ENCODE peak calls at places on chromosomes 2 and 18, in ten cellular contexts. One of them, this sample, is unnamed.

GRCh38 chr2:177543007-177543760 is 150.6 kb downstream of the AGPS start:
- DNase-seq in GM12864: no peak
- DNase-seq in foreskin fibroblast: peak; percentile 26
- DNase-seq in Calu3: no peak
- DNase-seq in fibroblast of lung: peak; percentile 49
- DNase-seq in BE2C: no peak
- DNase-seq in K562: no peak
- DNase-seq in GM06990: no peak
- DNase-seq in ovary: peak; percentile 33
- DNase-seq in coronary artery: no peak
- DNase-seq in this sample: no peak

GRCh38 chr18:26386002-26386401 is 159.8 kb downstream of the TAF4B start:
- DNase-seq in GM12864: no peak
- DNase-seq in foreskin fibroblast: peak; percentile 82
- DNase-seq in Calu3: peak; percentile 56
- DNase-seq in fibroblast of lung: peak; percentile 91
- DNase-seq in BE2C: peak; percentile 16
- DNase-seq in K562: no peak
- DNase-seq in GM06990: no peak
- DNase-seq in ovary: no peak
- DNase-seq in coronary artery: no peak
- DNase-seq in this sample: no peak

GRCh38 chr2:236169151-236169721 is 1.1 kb upstream of the GBX2 start:
- DNase-seq in GM12864: no peak
- DNase-seq in foreskin fibroblast: no peak
- DNase-seq in Calu3: no peak
- DNase-seq in fibroblast of lung: no peak
- DNase-seq in BE2C: no peak
- DNase-seq in K562: no peak
- DNase-seq in GM06990: no peak
- DNase-seq in ovary: no peak
- DNase-seq in coronary artery: no peak
- DNase-seq in this sample: no peak

GRCh38 chr2:239269173-239269865 is 131.5 kb downstream of the HDAC4 start:
- DNase-seq in GM12864: no peak
- DNase-seq in foreskin fibroblast: no peak
- DNase-seq in Calu3: no peak
- DNase-seq in fibroblast of lung: no peak
- DNase-seq in BE2C: no peak
- DNase-seq in K562: no peak
- DNase-seq in GM06990: peak; percentile 3
- DNase-seq in ovary: no peak
- DNase-seq in coronary artery: no peak
- DNase-seq in this sample: no peak

GRCh38 chr2:238423561-238424312 is 3.0 kb upstream of the ASB1 start:
- DNase-seq in GM12864: no peak
- DNase-seq in foreskin fibroblast: peak; percentile 39
- DNase-seq in Calu3: no peak
- DNase-seq in fibroblast of lung: no peak
- DNase-seq in BE2C: no peak
- DNase-seq in K562: no peak
- DNase-seq in GM06990: no peak
- DNase-seq in ovary: no peak
- DNase-seq in coronary artery: no peak
- DNase-seq in this sample: no peak

GRCh38 chr2:38076250-38076709 is 329 bp upstream of the CYP1B1 start:
- DNase-seq in GM12864: no peak
- DNase-seq in foreskin fibroblast: peak; percentile 71
- DNase-seq in Calu3: peak; percentile 83
- DNase-seq in fibroblast of lung: peak; percentile 89
- DNase-seq in BE2C: peak; percentile 76
- DNase-seq in K562: no peak
- DNase-seq in GM06990: peak; percentile 82
- DNase-seq in ovary: peak; percentile 79
- DNase-seq in coronary artery: peak; percentile 83
- DNase-seq in this sample: peak; percentile 74

GRCh38 chr2:106163948-106164580 is 30.0 kb downstream of the UXS1 start:
- DNase-seq in GM12864: no peak
- DNase-seq in foreskin fibroblast: no peak
- DNase-seq in Calu3: peak; percentile 3
- DNase-seq in fibroblast of lung: no peak
- DNase-seq in BE2C: no peak
- DNase-seq in K562: no peak
- DNase-seq in GM06990: no peak
- DNase-seq in ovary: no peak
- DNase-seq in coronary artery: no peak
- DNase-seq in this sample: no peak

GRCh38 chr2:199460101-199460671 is 2.4 kb upstream of the SATB2 start:
- DNase-seq in GM12864: no peak
- DNase-seq in foreskin fibroblast: no peak
- DNase-seq in Calu3: no peak
- DNase-seq in fibroblast of lung: peak; percentile 67
- DNase-seq in BE2C: no peak
- DNase-seq in K562: no peak
- DNase-seq in GM06990: no peak
- DNase-seq in ovary: no peak
- DNase-seq in coronary artery: no peak
- DNase-seq in this sample: no peak

GRCh38 chr2:240685771-240686371 is 3.2 kb upstream of the AQP12B start:
- DNase-seq in GM12864: no peak
- DNase-seq in foreskin fibroblast: no peak
- DNase-seq in Calu3: peak; percentile 36
- DNase-seq in fibroblast of lung: no peak
- DNase-seq in BE2C: no peak
- DNase-seq in K562: peak; percentile 23
- DNase-seq in GM06990: no peak
- DNase-seq in ovary: no peak
- DNase-seq in coronary artery: no peak
- DNase-seq in this sample: no peak

GRCh38 chr2:168583710-168584521 is 127.8 kb downstream of the CERS6 start:
- DNase-seq in GM12864: no peak
- DNase-seq in foreskin fibroblast: no peak
- DNase-seq in Calu3: no peak
- DNase-seq in fibroblast of lung: peak; percentile 70
- DNase-seq in BE2C: no peak
- DNase-seq in K562: no peak
- DNase-seq in GM06990: no peak
- DNase-seq in ovary: no peak
- DNase-seq in coronary artery: no peak
- DNase-seq in this sample: no peak

GRCh38 chr2:235051436-235052260 is 99.8 kb downstream of the SH3BP4 start:
- DNase-seq in GM12864: no peak
- DNase-seq in foreskin fibroblast: no peak
- DNase-seq in Calu3: no peak
- DNase-seq in fibroblast of lung: no peak
- DNase-seq in BE2C: no peak
- DNase-seq in K562: no peak
- DNase-seq in GM06990: no peak
- DNase-seq in ovary: no peak
- DNase-seq in coronary artery: peak; percentile 69
- DNase-seq in this sample: no peak

GRCh38 chr2:105104208-105104731 is 66.4 kb downstream of the MRPS9 start:
- DNase-seq in GM12864: no peak
- DNase-seq in foreskin fibroblast: peak; percentile 73
- DNase-seq in Calu3: no peak
- DNase-seq in fibroblast of lung: peak; percentile 47
- DNase-seq in BE2C: no peak
- DNase-seq in K562: no peak
- DNase-seq in GM06990: no peak
- DNase-seq in ovary: no peak
- DNase-seq in coronary artery: no peak
- DNase-seq in this sample: no peak

GRCh38 chr2:48852938-48853337 is 97.4 kb upstream of the LHCGR start:
- DNase-seq in GM12864: no peak
- DNase-seq in foreskin fibroblast: peak; percentile 8
- DNase-seq in Calu3: no peak
- DNase-seq in fibroblast of lung: peak; percentile 77
- DNase-seq in BE2C: no peak
- DNase-seq in K562: no peak
- DNase-seq in GM06990: no peak
- DNase-seq in ovary: no peak
- DNase-seq in coronary artery: no peak
- DNase-seq in this sample: no peak

GRCh38 chr2:98445167-98445522 is 487 bp downstream of the INPP4A start:
- DNase-seq in GM12864: no peak
- DNase-seq in foreskin fibroblast: no peak
- DNase-seq in Calu3: no peak
- DNase-seq in fibroblast of lung: no peak
- DNase-seq in BE2C: no peak
- DNase-seq in K562: no peak
- DNase-seq in GM06990: no peak
- DNase-seq in ovary: no peak
- DNase-seq in coronary artery: no peak
- DNase-seq in this sample: peak; percentile 17

GRCh38 chr2:173359231-173359630 is 4.6 kb downstream of the CDCA7 start:
- DNase-seq in GM12864: peak; percentile 90
- DNase-seq in foreskin fibroblast: no peak
- DNase-seq in Calu3: no peak
- DNase-seq in fibroblast of lung: no peak
- DNase-seq in BE2C: no peak
- DNase-seq in K562: no peak
- DNase-seq in GM06990: peak; percentile 61
- DNase-seq in ovary: no peak
- DNase-seq in coronary artery: no peak
- DNase-seq in this sample: no peak

GRCh38 chr2:7083580-7084509 is 166.6 kb downstream of the RNF144A start:
- DNase-seq in GM12864: peak; percentile 16
- DNase-seq in foreskin fibroblast: peak; percentile 4
- DNase-seq in Calu3: peak; percentile 40
- DNase-seq in fibroblast of lung: peak; percentile 41
- DNase-seq in BE2C: peak; percentile 51
- DNase-seq in K562: peak; percentile 11
- DNase-seq in GM06990: peak; percentile 36
- DNase-seq in ovary: no peak
- DNase-seq in coronary artery: no peak
- DNase-seq in this sample: peak; percentile 53

GRCh38 chr2:109611467-109612095 is 2.2 kb downstream of the SEPTIN10 start:
- DNase-seq in GM12864: no peak
- DNase-seq in foreskin fibroblast: peak; percentile 60
- DNase-seq in Calu3: no peak
- DNase-seq in fibroblast of lung: peak; percentile 95
- DNase-seq in BE2C: no peak
- DNase-seq in K562: no peak
- DNase-seq in GM06990: no peak
- DNase-seq in ovary: no peak
- DNase-seq in coronary artery: no peak
- DNase-seq in this sample: no peak

GRCh38 chr2:210503622-210504300 is 27.2 kb upstream of the LANCL1 start:
- DNase-seq in GM12864: no peak
- DNase-seq in foreskin fibroblast: no peak
- DNase-seq in Calu3: no peak
- DNase-seq in fibroblast of lung: peak; percentile 2
- DNase-seq in BE2C: no peak
- DNase-seq in K562: no peak
- DNase-seq in GM06990: no peak
- DNase-seq in ovary: no peak
- DNase-seq in coronary artery: no peak
- DNase-seq in this sample: no peak

GRCh38 chr2:210502997-210503621 is 26.6 kb upstream of the LANCL1 start:
- DNase-seq in GM12864: no peak
- DNase-seq in foreskin fibroblast: peak; percentile 25
- DNase-seq in Calu3: peak; percentile 57
- DNase-seq in fibroblast of lung: peak; percentile 64
- DNase-seq in BE2C: peak; percentile 51
- DNase-seq in K562: peak; percentile 33
- DNase-seq in GM06990: no peak
- DNase-seq in ovary: peak; percentile 41
- DNase-seq in coronary artery: no peak
- DNase-seq in this sample: peak; percentile 45
- TF ChIP-seq CTCF in GM12864: peak; percentile 86
- TF ChIP-seq CTCF in foreskin fibroblast: peak; percentile 91
- TF ChIP-seq CTCF in Calu3: peak; percentile 91
- TF ChIP-seq CTCF in fibroblast of lung: peak; percentile 92
- TF ChIP-seq CTCF in BE2C: peak; percentile 98
- TF ChIP-seq CTCF in K562: peak; percentile 49
- TF ChIP-seq CTCF in GM06990: peak; percentile 88
- TF ChIP-seq CTCF in ovary: peak; percentile 15
- TF ChIP-seq CTCF in coronary artery: peak; percentile 51
- TF ChIP-seq CTCF in this sample: peak; percentile 74

GRCh38 chr18:8426401-8426800 is 182.8 kb upstream of the RAB12 start:
- DNase-seq in GM12864: no peak
- DNase-seq in foreskin fibroblast: no peak
- DNase-seq in Calu3: peak; percentile 28
- DNase-seq in fibroblast of lung: no peak
- DNase-seq in BE2C: no peak
- DNase-seq in K562: peak; percentile 49
- DNase-seq in GM06990: no peak
- DNase-seq in ovary: no peak
- DNase-seq in coronary artery: no peak
- DNase-seq in this sample: peak; percentile 23
- TF ChIP-seq CTCF in GM12864: peak; percentile 61
- TF ChIP-seq CTCF in foreskin fibroblast: peak; percentile 16
- TF ChIP-seq CTCF in Calu3: peak; percentile 50
- TF ChIP-seq CTCF in fibroblast of lung: peak; percentile 6
- TF ChIP-seq CTCF in BE2C: peak; percentile 29
- TF ChIP-seq CTCF in K562: peak; percentile 69
- TF ChIP-seq CTCF in GM06990: peak; percentile 41
- TF ChIP-seq CTCF in ovary: no peak
- TF ChIP-seq CTCF in coronary artery: no peak
- TF ChIP-seq CTCF in this sample: peak; percentile 63

GRCh38 chr2:161426788-161427412 is 10.8 kb downstream of the TBR1 start:
- DNase-seq in GM12864: no peak
- DNase-seq in foreskin fibroblast: no peak
- DNase-seq in Calu3: no peak
- DNase-seq in fibroblast of lung: peak; percentile 66
- DNase-seq in BE2C: no peak
- DNase-seq in K562: no peak
- DNase-seq in GM06990: no peak
- DNase-seq in ovary: no peak
- DNase-seq in coronary artery: no peak
- DNase-seq in this sample: no peak
- TF ChIP-seq CTCF in GM12864: peak; percentile 43
- TF ChIP-seq CTCF in foreskin fibroblast: peak; percentile 66
- TF ChIP-seq CTCF in Calu3: no peak
- TF ChIP-seq CTCF in fibroblast of lung: peak; percentile 63
- TF ChIP-seq CTCF in BE2C: peak; percentile 55
- TF ChIP-seq CTCF in K562: no peak
- TF ChIP-seq CTCF in GM06990: peak; percentile 10
- TF ChIP-seq CTCF in ovary: no peak
- TF ChIP-seq CTCF in coronary artery: no peak
- TF ChIP-seq CTCF in this sample: no peak

DNA sequence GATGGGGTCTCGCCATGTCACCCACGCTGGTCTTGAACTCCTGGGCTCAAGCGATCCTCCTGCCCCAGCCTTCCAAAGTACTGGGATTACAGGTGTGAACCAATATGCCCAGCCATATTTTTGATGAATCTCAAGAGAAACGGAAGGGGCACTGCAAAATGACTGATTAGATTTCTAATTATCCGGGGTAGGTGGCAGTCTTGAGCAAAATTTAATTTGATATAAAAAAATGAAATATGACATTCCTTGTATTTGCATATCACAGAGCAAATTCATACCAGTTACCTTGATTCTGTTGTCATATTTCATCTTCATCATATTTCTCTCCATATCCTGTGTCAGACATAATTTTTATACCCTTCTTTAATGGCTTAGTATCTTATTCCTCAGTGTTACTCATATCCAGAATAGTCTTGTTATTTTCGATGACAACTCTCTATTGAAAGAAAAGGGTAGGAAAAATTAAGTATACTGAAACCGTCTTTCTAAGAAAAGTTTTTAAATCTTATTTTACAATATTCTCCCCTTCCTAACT is 30.0 kb upstream of the RTN4 start:
- DNase-seq in GM12864: no peak
- DNase-seq in foreskin fibroblast: no peak
- DNase-seq in Calu3: no peak
- DNase-seq in fibroblast of lung: no peak
- DNase-seq in BE2C: no peak
- DNase-seq in K562: no peak
- DNase-seq in GM06990: no peak
- DNase-seq in ovary: no peak
- DNase-seq in coronary artery: no peak
- DNase-seq in this sample: no peak
- TF ChIP-seq CTCF in GM12864: no peak
- TF ChIP-seq CTCF in foreskin fibroblast: no peak
- TF ChIP-seq CTCF in Calu3: no peak
- TF ChIP-seq CTCF in fibroblast of lung: no peak
- TF ChIP-seq CTCF in BE2C: no peak
- TF ChIP-seq CTCF in K562: no peak
- TF ChIP-seq CTCF in GM06990: no peak
- TF ChIP-seq CTCF in ovary: no peak
- TF ChIP-seq CTCF in coronary artery: no peak
- TF ChIP-seq CTCF in this sample: no peak